ENCODE peak calls at places on chromosomes 7 and 10, in eight cellular contexts. One of them, this sample, is unnamed.

GRCh38 chr10:31172925-31173324 is 141.3 kb upstream of the ZNF438 start:
- DNase-seq in lung: no peak
- DNase-seq in foreskin fibroblast: no peak
- DNase-seq in left ventricle myocardium inferior: no peak
- DNase-seq in heart left ventricle: no peak
- DNase-seq in lower lobe of right lung: no peak
- DNase-seq in epithelial cell of esophagus: no peak
- DNase-seq in ovary: no peak
- DNase-seq in this sample: no peak

GRCh38 chr7:114084381-114085312 is 165.8 kb upstream of the PPP1R3A start:
- DNase-seq in lung: peak
- DNase-seq in lower lobe of right lung: peak
- DNase-seq in heart left ventricle: no peak
- DNase-seq in epithelial cell of esophagus: peak
- DNase-seq in left ventricle myocardium inferior: peak
- DNase-seq in ovary: peak
- DNase-seq in foreskin fibroblast: peak
- DNase-seq in this sample: no peak

GRCh38 chr10:48336978-48337599 is 30.6 kb downstream of the MAPK8 start:
- DNase-seq in left ventricle myocardium inferior: no peak
- DNase-seq in heart left ventricle: no peak
- DNase-seq in foreskin fibroblast: no peak
- DNase-seq in lower lobe of right lung: no peak
- DNase-seq in ovary: no peak
- DNase-seq in epithelial cell of esophagus: no peak
- DNase-seq in lung: no peak
- DNase-seq in this sample: no peak

GRCh38 chr7:6675807-6676405 is 30.8 kb downstream of the ZNF12 start:
- DNase-seq in left ventricle myocardium inferior: no peak
- DNase-seq in foreskin fibroblast: no peak
- DNase-seq in lower lobe of right lung: no peak
- DNase-seq in epithelial cell of esophagus: no peak
- DNase-seq in lung: no peak
- DNase-seq in ovary: no peak
- DNase-seq in heart left ventricle: no peak
- DNase-seq in this sample: no peak

GRCh38 chr10:33376976-33377657 is 42.6 kb upstream of the NRP1 start:
- DNase-seq in epithelial cell of esophagus: peak
- DNase-seq in lung: no peak
- DNase-seq in foreskin fibroblast: peak
- DNase-seq in heart left ventricle: no peak
- DNase-seq in lower lobe of right lung: no peak
- DNase-seq in ovary: no peak
- DNase-seq in left ventricle myocardium inferior: no peak
- DNase-seq in this sample: peak

GRCh38 chr7:44631458-44632115 is 25.2 kb downstream of the OGDH start:
- DNase-seq in foreskin fibroblast: no peak
- DNase-seq in epithelial cell of esophagus: no peak
- DNase-seq in lung: no peak
- DNase-seq in lower lobe of right lung: no peak
- DNase-seq in heart left ventricle: no peak
- DNase-seq in ovary: no peak
- DNase-seq in left ventricle myocardium inferior: no peak
- DNase-seq in this sample: peak

GRCh38 chr7:82050134-82050533 is 280.3 kb upstream of the HGF start:
- DNase-seq in lung: no peak
- DNase-seq in left ventricle myocardium inferior: no peak
- DNase-seq in lower lobe of right lung: no peak
- DNase-seq in heart left ventricle: no peak
- DNase-seq in foreskin fibroblast: peak
- DNase-seq in ovary: no peak
- DNase-seq in epithelial cell of esophagus: peak
- DNase-seq in this sample: peak

GRCh38 chr7:156177396-156178055 is 365.3 kb upstream of the SHH start:
- DNase-seq in lung: no peak
- DNase-seq in epithelial cell of esophagus: no peak
- DNase-seq in foreskin fibroblast: no peak
- DNase-seq in lower lobe of right lung: no peak
- DNase-seq in ovary: no peak
- DNase-seq in heart left ventricle: no peak
- DNase-seq in left ventricle myocardium inferior: no peak
- DNase-seq in this sample: no peak

GRCh38 chr10:62194924-62195674 is 73.5 kb downstream of the RTKN2 start:
- DNase-seq in lower lobe of right lung: no peak
- DNase-seq in foreskin fibroblast: no peak
- DNase-seq in left ventricle myocardium inferior: no peak
- DNase-seq in lung: no peak
- DNase-seq in epithelial cell of esophagus: no peak
- DNase-seq in ovary: no peak
- DNase-seq in heart left ventricle: no peak
- DNase-seq in this sample: no peak

DNA sequence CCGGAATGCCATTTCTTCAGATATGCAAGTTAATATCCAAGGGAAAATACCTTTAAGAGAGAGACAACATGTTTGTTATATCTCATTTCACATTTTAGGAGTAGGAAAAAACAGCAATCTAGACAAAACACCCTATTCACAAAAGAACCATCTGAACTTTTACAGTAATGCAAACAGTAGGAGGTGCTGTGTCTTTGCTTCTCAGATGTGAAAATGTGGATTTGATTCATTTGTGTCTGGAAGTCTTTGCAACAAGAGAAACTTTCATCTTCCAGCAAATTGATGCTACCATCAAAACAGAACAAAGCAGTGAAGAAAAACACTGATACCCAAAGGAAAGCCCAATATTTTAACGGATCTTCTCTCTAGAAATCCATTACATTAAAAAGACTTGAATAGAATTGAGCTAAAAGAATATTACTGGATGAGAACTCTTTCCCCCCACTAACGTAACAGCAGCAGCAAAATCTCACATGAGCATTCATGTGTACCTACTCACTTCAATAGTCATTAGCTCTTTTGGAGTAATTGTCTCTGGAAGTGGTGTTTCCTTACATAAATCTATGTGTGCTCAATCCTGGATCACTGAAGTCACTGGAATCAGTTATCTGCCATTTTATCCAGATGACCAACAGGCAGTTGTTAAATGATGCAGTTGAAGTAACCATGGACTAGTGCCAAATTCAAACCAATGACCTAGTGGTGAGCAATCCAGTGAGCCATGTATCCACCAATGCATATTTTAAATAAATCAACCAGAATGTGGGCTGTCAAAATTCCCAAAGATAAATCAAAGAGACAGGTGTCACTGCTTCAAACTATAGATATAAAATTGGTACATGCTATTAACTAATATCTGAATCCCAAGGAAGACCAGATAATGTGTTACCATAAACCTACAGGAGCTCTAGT is 1.8 kb downstream of the SEMA3C start:
- DNase-seq in ovary: no peak
- DNase-seq in epithelial cell of esophagus: peak
- DNase-seq in heart left ventricle: no peak
- DNase-seq in foreskin fibroblast: peak
- DNase-seq in lower lobe of right lung: no peak
- DNase-seq in lung: no peak
- DNase-seq in left ventricle myocardium inferior: no peak
- DNase-seq in this sample: peak
- TF ChIP-seq CTCF in ovary: no peak
- TF ChIP-seq CTCF in epithelial cell of esophagus: peak
- TF ChIP-seq CTCF in heart left ventricle: peak
- TF ChIP-seq CTCF in foreskin fibroblast: peak
- TF ChIP-seq CTCF in lower lobe of right lung: peak
- TF ChIP-seq CTCF in lung: no peak
- TF ChIP-seq CTCF in left ventricle myocardium inferior: peak
- TF ChIP-seq CTCF in this sample: peak

DNA sequence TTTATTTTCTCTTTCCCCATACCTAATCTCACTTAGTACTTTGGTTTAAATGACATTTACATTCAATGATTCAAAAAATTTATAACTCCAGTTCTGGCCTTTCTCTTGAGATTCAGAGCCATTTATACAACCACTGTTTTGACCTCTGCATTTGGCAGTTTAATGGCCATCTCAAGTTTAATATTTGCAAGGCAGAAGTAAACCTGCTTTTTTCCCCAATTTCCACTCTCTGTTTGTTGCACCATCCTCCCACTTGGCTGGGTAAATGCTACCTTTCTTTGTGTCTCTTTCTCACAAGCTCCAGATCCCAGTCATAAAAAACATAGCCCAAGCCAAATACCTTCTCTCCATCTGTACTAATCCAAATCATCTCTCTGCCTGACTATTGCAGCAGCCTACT is 315.2 kb upstream of the MTPN start:
- DNase-seq in left ventricle myocardium inferior: no peak
- DNase-seq in ovary: no peak
- DNase-seq in epithelial cell of esophagus: no peak
- DNase-seq in lower lobe of right lung: no peak
- DNase-seq in foreskin fibroblast: no peak
- DNase-seq in heart left ventricle: no peak
- DNase-seq in lung: no peak
- DNase-seq in this sample: no peak
- H3K4me3 ChIP-seq in left ventricle myocardium inferior: no peak
- H3K4me3 ChIP-seq in ovary: no peak
- H3K4me3 ChIP-seq in epithelial cell of esophagus: no peak
- H3K4me3 ChIP-seq in lower lobe of right lung: no peak
- H3K4me3 ChIP-seq in foreskin fibroblast: no peak
- H3K4me3 ChIP-seq in heart left ventricle: no peak
- H3K4me3 ChIP-seq in lung: no peak
- H3K4me3 ChIP-seq in this sample: no peak

GRCh38 chr7:139619367-139619657 is 95.8 kb downstream of the CLEC2L start:
- DNase-seq in ovary: no peak
- DNase-seq in epithelial cell of esophagus: peak
- DNase-seq in heart left ventricle: no peak
- DNase-seq in foreskin fibroblast: peak
- DNase-seq in lower lobe of right lung: no peak
- DNase-seq in lung: no peak
- DNase-seq in left ventricle myocardium inferior: no peak
- DNase-seq in this sample: peak
- TF ChIP-seq CTCF in ovary: no peak
- TF ChIP-seq CTCF in epithelial cell of esophagus: no peak
- TF ChIP-seq CTCF in heart left ventricle: no peak
- TF ChIP-seq CTCF in foreskin fibroblast: no peak
- TF ChIP-seq CTCF in lower lobe of right lung: no peak
- TF ChIP-seq CTCF in lung: no peak
- TF ChIP-seq CTCF in left ventricle myocardium inferior: no peak
- TF ChIP-seq CTCF in this sample: no peak

GRCh38 chr7:77699056-77699455 is 2.8 kb downstream of the RSBN1L start:
- DNase-seq in ovary: no peak
- DNase-seq in epithelial cell of esophagus: peak
- DNase-seq in left ventricle myocardium inferior: no peak
- DNase-seq in foreskin fibroblast: no peak
- DNase-seq in lower lobe of right lung: no peak
- DNase-seq in lung: no peak
- DNase-seq in heart left ventricle: no peak
- DNase-seq in this sample: no peak
- H3K4me3 ChIP-seq in ovary: no peak
- H3K4me3 ChIP-seq in epithelial cell of esophagus: no peak
- H3K4me3 ChIP-seq in left ventricle myocardium inferior: peak
- H3K4me3 ChIP-seq in foreskin fibroblast: peak
- H3K4me3 ChIP-seq in lower lobe of right lung: peak
- H3K4me3 ChIP-seq in lung: no peak
- H3K4me3 ChIP-seq in heart left ventricle: peak
- H3K4me3 ChIP-seq in this sample: peak

GRCh38 chr10:44517635-44518034 is 132.7 kb upstream of the CXCL12 start:
- DNase-seq in epithelial cell of esophagus: no peak
- DNase-seq in ovary: no peak
- DNase-seq in lower lobe of right lung: no peak
- DNase-seq in foreskin fibroblast: no peak
- DNase-seq in lung: no peak
- DNase-seq in left ventricle myocardium inferior: no peak
- DNase-seq in heart left ventricle: no peak
- DNase-seq in this sample: no peak
- TF ChIP-seq CTCF in epithelial cell of esophagus: no peak
- TF ChIP-seq CTCF in ovary: no peak
- TF ChIP-seq CTCF in lower lobe of right lung: no peak
- TF ChIP-seq CTCF in foreskin fibroblast: peak
- TF ChIP-seq CTCF in lung: no peak
- TF ChIP-seq CTCF in left ventricle myocardium inferior: peak
- TF ChIP-seq CTCF in heart left ventricle: no peak
- TF ChIP-seq CTCF in this sample: peak

DNA sequence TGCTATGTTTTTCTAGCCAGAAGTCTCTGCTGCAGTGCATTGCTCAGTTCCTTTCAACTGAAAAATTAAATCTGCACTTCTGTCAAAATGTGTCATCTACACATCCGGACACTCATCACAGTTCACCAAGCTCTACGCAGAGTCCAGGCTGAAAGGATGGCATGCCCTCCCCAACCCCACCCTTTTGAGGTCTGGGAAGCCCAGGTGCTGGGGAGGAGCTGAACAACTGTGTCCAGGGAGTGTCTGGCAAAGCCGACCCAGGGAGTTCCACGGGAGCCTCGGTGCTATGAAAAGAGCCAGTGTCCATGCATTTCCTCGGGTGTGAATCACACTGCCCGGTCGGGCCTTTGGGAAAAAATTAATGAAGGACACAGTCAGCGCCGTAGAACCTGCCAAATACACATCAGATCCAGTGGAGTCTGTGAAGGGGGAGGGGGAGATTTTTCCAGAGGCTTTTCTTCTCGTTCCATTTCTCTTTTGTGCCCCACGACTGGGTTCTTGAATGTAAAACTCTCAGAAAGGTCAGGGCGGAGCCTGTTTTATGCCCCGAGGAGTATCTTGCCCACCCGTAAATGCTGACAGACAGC is 738 bp upstream of the PALS2 start:
- DNase-seq in lung: peak
- DNase-seq in epithelial cell of esophagus: peak
- DNase-seq in heart left ventricle: peak
- DNase-seq in lower lobe of right lung: no peak
- DNase-seq in left ventricle myocardium inferior: no peak
- DNase-seq in foreskin fibroblast: peak
- DNase-seq in ovary: peak
- DNase-seq in this sample: peak
- H3K4me3 ChIP-seq in lung: peak
- H3K4me3 ChIP-seq in epithelial cell of esophagus: peak
- H3K4me3 ChIP-seq in heart left ventricle: peak
- H3K4me3 ChIP-seq in lower lobe of right lung: peak
- H3K4me3 ChIP-seq in left ventricle myocardium inferior: peak
- H3K4me3 ChIP-seq in foreskin fibroblast: peak
- H3K4me3 ChIP-seq in ovary: peak
- H3K4me3 ChIP-seq in this sample: peak

GRCh38 chr10:117860823-117861222 is 185.9 kb downstream of the RAB11FIP2 start:
- DNase-seq in heart left ventricle: no peak
- DNase-seq in epithelial cell of esophagus: peak
- DNase-seq in foreskin fibroblast: peak
- DNase-seq in left ventricle myocardium inferior: no peak
- DNase-seq in ovary: no peak
- DNase-seq in lower lobe of right lung: no peak
- DNase-seq in lung: no peak
- DNase-seq in this sample: no peak
- TF ChIP-seq CTCF in heart left ventricle: no peak
- TF ChIP-seq CTCF in epithelial cell of esophagus: peak
- TF ChIP-seq CTCF in foreskin fibroblast: peak
- TF ChIP-seq CTCF in left ventricle myocardium inferior: peak
- TF ChIP-seq CTCF in ovary: no peak
- TF ChIP-seq CTCF in lower lobe of right lung: no peak
- TF ChIP-seq CTCF in lung: no peak
- TF ChIP-seq CTCF in this sample: peak

This sample was measured in astrocyte of the cerebellum.